ENCODE peak calls at places on chromosome 20, in nine cellular contexts. K, T, B, S, O, Z, I, Q and Y are unnamed samples.

GRCh38 chr20:13930246-13930645 is 60.2 kb downstream of the SEL1L2 start:
- DNase-seq in I (peak; percentile 11), T (no peak), O (no peak), B (no peak), S (no peak), K (no peak), Z (no peak), Q (no peak), Y (no peak)

GRCh38 chr20:23643665-23644064 is 5.9 kb upstream of the CST3 start:
- DNase-seq in T (no peak), Q (no peak), S (no peak), B (no peak), K (no peak), O (no peak), I (no peak), Z (no peak), Y (no peak)

GRCh38 chr20:38602185-38602581 is 574 bp downstream of the ARHGAP40 start:
- DNase-seq in I (no peak), T (no peak), S (no peak), B (no peak), Z (no peak), Q (no peak), K (no peak), O (no peak), Y (no peak)

GRCh38 chr20:62918830-62919229 is 7.5 kb downstream of the DIDO1 start:
- DNase-seq in S (no peak), O (no peak), K (no peak), Z (no peak), T (no peak), B (no peak), I (no peak), Q (no peak), Y (no peak)

GRCh38 chr20:19252670-19253120 is 40.3 kb downstream of the SLC24A3 start:
- DNase-seq in S (peak; percentile 76), Z (no peak), Q (peak; percentile 60), K (no peak), T (no peak), O (no peak), I (peak; percentile 33), B (no peak), Y (no peak)

GRCh38 chr20:49174183-49174582 is 14.0 kb downstream of the STAU1 start:
- DNase-seq in K (no peak), I (no peak), S (no peak), Q (no peak), B (no peak), O (no peak), Z (no peak), T (no peak), Y (no peak)

GRCh38 chr20:63106108-63106764 is 99.5 kb upstream of the BHLHE23 start:
- DNase-seq in S (no peak), O (peak; percentile 89), Z (no peak), I (no peak), K (no peak), Q (no peak), T (no peak), B (no peak), Y (peak; percentile 68)

GRCh38 chr20:63502671-63503172 is 3.8 kb upstream of the EEF1A2 start:
- DNase-seq in S (no peak), Q (peak; percentile 56), B (no peak), T (no peak), I (no peak), Z (no peak), K (no peak), O (no peak), Y (peak; percentile 42)

GRCh38 chr20:10805764-10806163 is 132.0 kb upstream of the JAG1 start:
- DNase-seq in I (no peak), S (no peak), K (no peak), B (no peak), O (no peak), Z (no peak), T (no peak), Q (no peak), Y (no peak)

GRCh38 chr20:31537116-31537858 is 23.0 kb downstream of the HM13 start:
- DNase-seq in Z (no peak), Q (no peak), S (no peak), K (no peak), B (no peak), I (no peak), T (no peak), O (no peak), Y (no peak)

GRCh38 chr20:35039146-35039545 is 53.5 kb downstream of the TRPC4AP start:
- DNase-seq in I (no peak), O (peak; percentile 38), B (no peak), K (no peak), S (no peak), Q (no peak), Z (no peak), T (no peak), Y (no peak)

GRCh38 chr20:19269737-19270325 is 57.4 kb downstream of the SLC24A3 start:
- DNase-seq in Q (no peak), S (no peak), Z (no peak), I (no peak), T (no peak), K (no peak), O (no peak), B (no peak), Y (no peak)

GRCh38 chr20:54623923-54624569 is 148.7 kb downstream of the DOK5 start:
- DNase-seq in T (no peak), Q (no peak), Z (no peak), B (no peak), S (no peak), K (no peak), O (peak; percentile 43), I (no peak), Y (no peak)

GRCh38 chr20:51532577-51533191 is 9.8 kb downstream of the NFATC2 start:
- DNase-seq in I (no peak), Q (peak; percentile 80), T (no peak), O (no peak), K (no peak), Z (no peak), B (no peak), S (peak; percentile 47), Y (no peak)

GRCh38 chr20:13295637-13296036 is 74.6 kb downstream of the ISM1 start:
- DNase-seq in K (no peak), S (no peak), B (no peak), Q (no peak), Z (no peak), I (no peak), O (no peak), T (no peak), Y (no peak)

GRCh38 chr20:41119593-41120561 is 17.5 kb upstream of the PLCG1 start:
- DNase-seq in T (no peak), K (no peak), O (no peak), I (no peak), B (no peak), Q (no peak), Z (peak; percentile 12), S (no peak), Y (no peak)

GRCh38 chr20:4787069-4787468 is 65.4 kb downstream of the PRND start:
- DNase-seq in K (no peak), O (no peak), T (no peak), S (peak; percentile 30), Q (no peak), B (no peak), I (no peak), Z (no peak), Y (no peak)

GRCh38 chr20:53915459-53916172 is 154.8 kb downstream of the BCAS1 start:
- DNase-seq in K (peak; percentile 91), Z (peak; percentile 86), T (peak; percentile 96), S (peak; percentile 96), O (peak; percentile 97), Q (peak; percentile 95), B (peak; percentile 48), I (peak; percentile 64), Y (peak; percentile 78)

GRCh38 chr20:23155141-23155590 is 69.0 kb upstream of the CD93 start:
- DNase-seq in I (no peak), O (no peak), S (no peak), T (no peak), B (no peak), Q (peak; percentile 40), K (no peak), Z (no peak), Y (no peak)

GRCh38 chr20:33687370-33687915 is 1.3 kb upstream of the E2F1 start:
- DNase-seq in O (no peak), Q (no peak), S (no peak), B (no peak), T (peak; percentile 26), Z (no peak), K (no peak), I (no peak), Y (no peak)

GRCh38 chr20:11124849-11125505 is 451.2 kb upstream of the JAG1 start:
- DNase-seq in B (no peak), K (no peak), Q (no peak), O (no peak), I (no peak), T (no peak), Z (no peak), S (no peak), Y (no peak)

GRCh38 chr20:25090492-25091429 is 8.8 kb upstream of the VSX1 start:
- DNase-seq in T (no peak), Q (peak; percentile 50), O (no peak), K (no peak), B (peak; percentile 55), I (no peak), S (no peak), Z (peak; percentile 85), Y (peak; percentile 70)

GRCh38 chr20:31363295-31363694 is 5.1 kb upstream of the DEFB118 start:
- DNase-seq in B (no peak), I (no peak), Q (no peak), T (no peak), Z (no peak), K (no peak), S (no peak), O (no peak), Y (no peak)

GRCh38 chr20:25048519-25048952 is 9.4 kb downstream of the ACSS1 start:
- DNase-seq in Q (peak; percentile 64), I (no peak), T (no peak), Z (no peak), B (no peak), O (peak; percentile 78), S (no peak), K (no peak), Y (no peak)

GRCh38 chr20:58597021-58597940 is 53.8 kb upstream of the STX16 start:
- DNase-seq in K (no peak), O (no peak), I (no peak), Q (peak; percentile 64), S (peak; percentile 24), Z (no peak), B (no peak), T (no peak), Y (no peak)